ENCODE peak calls at places on chromosomes 6 and 20, in eight cellular contexts. One of them, this sample, is unnamed.

GRCh38 chr6:134768936-134769335 is 181.0 kb downstream of the ALDH8A1 start:
- DNase-seq in tibial nerve: no peak
- DNase-seq in mesenchymal stem cell: no peak
- DNase-seq in psoas muscle: no peak
- DNase-seq in body of pancreas: no peak
- DNase-seq in keratinocyte: no peak
- DNase-seq in transverse colon: no peak
- DNase-seq in neuronal stem cell: no peak
- DNase-seq in this sample: no peak

GRCh38 chr6:154352898-154353585 is 3.6 kb downstream of the IPCEF1 start:
- DNase-seq in mesenchymal stem cell: peak
- DNase-seq in transverse colon: no peak
- DNase-seq in body of pancreas: no peak
- DNase-seq in tibial nerve: no peak
- DNase-seq in keratinocyte: no peak
- DNase-seq in psoas muscle: no peak
- DNase-seq in neuronal stem cell: no peak
- DNase-seq in this sample: no peak

GRCh38 chr6:160391419-160392116 is 43.4 kb downstream of the SLC22A3 start:
- DNase-seq in keratinocyte: peak
- DNase-seq in transverse colon: peak
- DNase-seq in mesenchymal stem cell: peak
- DNase-seq in body of pancreas: peak
- DNase-seq in psoas muscle: no peak
- DNase-seq in neuronal stem cell: no peak
- DNase-seq in tibial nerve: no peak
- DNase-seq in this sample: no peak

GRCh38 chr20:53142651-53143177 is 170.6 kb downstream of the TSHZ2 start:
- DNase-seq in body of pancreas: peak
- DNase-seq in transverse colon: no peak
- DNase-seq in neuronal stem cell: no peak
- DNase-seq in psoas muscle: no peak
- DNase-seq in tibial nerve: no peak
- DNase-seq in mesenchymal stem cell: no peak
- DNase-seq in keratinocyte: no peak
- DNase-seq in this sample: no peak

GRCh38 chr20:17142666-17143065 is 84.2 kb upstream of the PCSK2 start:
- DNase-seq in neuronal stem cell: no peak
- DNase-seq in transverse colon: no peak
- DNase-seq in mesenchymal stem cell: no peak
- DNase-seq in tibial nerve: no peak
- DNase-seq in psoas muscle: no peak
- DNase-seq in keratinocyte: no peak
- DNase-seq in body of pancreas: no peak
- DNase-seq in this sample: no peak

GRCh38 chr6:152552616-152553209 is 84.4 kb downstream of the SYNE1 start:
- DNase-seq in psoas muscle: peak
- DNase-seq in neuronal stem cell: peak
- DNase-seq in body of pancreas: peak
- DNase-seq in transverse colon: peak
- DNase-seq in keratinocyte: peak
- DNase-seq in tibial nerve: no peak
- DNase-seq in mesenchymal stem cell: peak
- DNase-seq in this sample: peak

GRCh38 chr20:32784369-32785080 is 22.3 kb downstream of the DNMT3B start:
- DNase-seq in body of pancreas: no peak
- DNase-seq in neuronal stem cell: no peak
- DNase-seq in transverse colon: no peak
- DNase-seq in mesenchymal stem cell: no peak
- DNase-seq in keratinocyte: no peak
- DNase-seq in tibial nerve: no peak
- DNase-seq in psoas muscle: no peak
- DNase-seq in this sample: no peak

GRCh38 chr6:168239374-168239773 is 80.2 kb downstream of the DACT2 start:
- DNase-seq in transverse colon: no peak
- DNase-seq in neuronal stem cell: no peak
- DNase-seq in body of pancreas: no peak
- DNase-seq in keratinocyte: no peak
- DNase-seq in tibial nerve: no peak
- DNase-seq in psoas muscle: no peak
- DNase-seq in mesenchymal stem cell: peak
- DNase-seq in this sample: no peak

GRCh38 chr6:90294614-90294988 is 2.0 kb downstream of the BACH2 start:
- DNase-seq in psoas muscle: no peak
- DNase-seq in mesenchymal stem cell: peak
- DNase-seq in tibial nerve: no peak
- DNase-seq in transverse colon: no peak
- DNase-seq in body of pancreas: no peak
- DNase-seq in keratinocyte: no peak
- DNase-seq in neuronal stem cell: no peak
- DNase-seq in this sample: no peak

GRCh38 chr6:157706883-157707282 is 116.2 kb upstream of the SNX9 start:
- DNase-seq in psoas muscle: no peak
- DNase-seq in keratinocyte: no peak
- DNase-seq in mesenchymal stem cell: peak
- DNase-seq in transverse colon: no peak
- DNase-seq in neuronal stem cell: no peak
- DNase-seq in body of pancreas: no peak
- DNase-seq in tibial nerve: no peak
- DNase-seq in this sample: no peak

GRCh38 chr6:126661646-126662045 is 321.7 kb downstream of the CENPW start:
- DNase-seq in keratinocyte: no peak
- DNase-seq in tibial nerve: no peak
- DNase-seq in neuronal stem cell: no peak
- DNase-seq in transverse colon: no peak
- DNase-seq in psoas muscle: no peak
- DNase-seq in mesenchymal stem cell: peak
- DNase-seq in body of pancreas: no peak
- DNase-seq in this sample: no peak

GRCh38 chr6:131950767-131951575 is at the start of gene CCN2:
- DNase-seq in psoas muscle: peak
- DNase-seq in mesenchymal stem cell: peak
- DNase-seq in body of pancreas: peak
- DNase-seq in keratinocyte: peak
- DNase-seq in neuronal stem cell: peak
- DNase-seq in transverse colon: peak
- DNase-seq in tibial nerve: peak
- DNase-seq in this sample: peak

GRCh38 chr6:160002882-160003281 is 34.0 kb downstream of the IGF2R start:
- DNase-seq in transverse colon: no peak
- DNase-seq in psoas muscle: no peak
- DNase-seq in tibial nerve: no peak
- DNase-seq in body of pancreas: no peak
- DNase-seq in keratinocyte: no peak
- DNase-seq in mesenchymal stem cell: no peak
- DNase-seq in neuronal stem cell: no peak
- DNase-seq in this sample: no peak

GRCh38 chr20:33693741-33694645 is 7.8 kb upstream of the E2F1 start:
- DNase-seq in tibial nerve: no peak
- DNase-seq in mesenchymal stem cell: no peak
- DNase-seq in keratinocyte: no peak
- DNase-seq in transverse colon: no peak
- DNase-seq in neuronal stem cell: no peak
- DNase-seq in body of pancreas: no peak
- DNase-seq in psoas muscle: peak
- DNase-seq in this sample: no peak

GRCh38 chr6:127013865-127014264 is 104.6 kb upstream of the RSPO3 start:
- DNase-seq in body of pancreas: no peak
- DNase-seq in psoas muscle: no peak
- DNase-seq in keratinocyte: no peak
- DNase-seq in transverse colon: no peak
- DNase-seq in tibial nerve: no peak
- DNase-seq in neuronal stem cell: no peak
- DNase-seq in mesenchymal stem cell: no peak
- DNase-seq in this sample: no peak

GRCh38 chr20:32762754-32763201 is 593 bp downstream of the DNMT3B start:
- DNase-seq in tibial nerve: no peak
- DNase-seq in mesenchymal stem cell: peak
- DNase-seq in keratinocyte: no peak
- DNase-seq in transverse colon: no peak
- DNase-seq in neuronal stem cell: no peak
- DNase-seq in psoas muscle: no peak
- DNase-seq in body of pancreas: no peak
- DNase-seq in this sample: no peak

GRCh38 chr6:161218222-161218621 is 55.6 kb downstream of the AGPAT4 start:
- DNase-seq in tibial nerve: no peak
- DNase-seq in mesenchymal stem cell: no peak
- DNase-seq in transverse colon: no peak
- DNase-seq in body of pancreas: no peak
- DNase-seq in psoas muscle: no peak
- DNase-seq in keratinocyte: no peak
- DNase-seq in neuronal stem cell: no peak
- DNase-seq in this sample: no peak

GRCh38 chr6:157244175-157244574 is 79.1 kb downstream of the TMEM242 start:
- DNase-seq in neuronal stem cell: no peak
- DNase-seq in mesenchymal stem cell: peak
- DNase-seq in body of pancreas: no peak
- DNase-seq in keratinocyte: no peak
- DNase-seq in transverse colon: no peak
- DNase-seq in tibial nerve: no peak
- DNase-seq in psoas muscle: no peak
- DNase-seq in this sample: no peak

GRCh38 chr6:167350731-167351655 is 26.1 kb downstream of the TTLL2 start:
- DNase-seq in body of pancreas: peak
- DNase-seq in neuronal stem cell: peak
- DNase-seq in keratinocyte: peak
- DNase-seq in tibial nerve: peak
- DNase-seq in mesenchymal stem cell: peak
- DNase-seq in transverse colon: peak
- DNase-seq in psoas muscle: peak
- DNase-seq in this sample: peak

GRCh38 chr20:8394308-8394945 is 262.4 kb downstream of the PLCB1 start:
- DNase-seq in keratinocyte: no peak
- DNase-seq in psoas muscle: no peak
- DNase-seq in mesenchymal stem cell: peak
- DNase-seq in tibial nerve: no peak
- DNase-seq in transverse colon: no peak
- DNase-seq in body of pancreas: no peak
- DNase-seq in neuronal stem cell: no peak
- DNase-seq in this sample: no peak

GRCh38 chr6:87905101-87905517 is 142.5 kb upstream of the SPACA1 start:
- DNase-seq in mesenchymal stem cell: no peak
- DNase-seq in tibial nerve: no peak
- DNase-seq in keratinocyte: no peak
- DNase-seq in psoas muscle: no peak
- DNase-seq in transverse colon: no peak
- DNase-seq in neuronal stem cell: no peak
- DNase-seq in body of pancreas: no peak
- DNase-seq in this sample: no peak

GRCh38 chr6:32045811-32046449 is 7.7 kb downstream of the CYP21A2 start:
- DNase-seq in transverse colon: no peak
- DNase-seq in mesenchymal stem cell: peak
- DNase-seq in tibial nerve: no peak
- DNase-seq in neuronal stem cell: no peak
- DNase-seq in body of pancreas: no peak
- DNase-seq in psoas muscle: no peak
- DNase-seq in keratinocyte: no peak
- DNase-seq in this sample: no peak
- H3K27ac ChIP-seq in transverse colon: peak
- H3K27ac ChIP-seq in mesenchymal stem cell: no peak
- H3K27ac ChIP-seq in tibial nerve: peak
- H3K27ac ChIP-seq in neuronal stem cell: no peak
- H3K27ac ChIP-seq in body of pancreas: peak
- H3K27ac ChIP-seq in psoas muscle: peak
- H3K27ac ChIP-seq in keratinocyte: no peak
- H3K27ac ChIP-seq in this sample: no peak

GRCh38 chr6:140576004-140576555 is 1201.6 kb upstream of the CITED2 start:
- DNase-seq in body of pancreas: no peak
- DNase-seq in keratinocyte: no peak
- DNase-seq in transverse colon: no peak
- DNase-seq in mesenchymal stem cell: no peak
- DNase-seq in psoas muscle: no peak
- DNase-seq in neuronal stem cell: no peak
- DNase-seq in tibial nerve: no peak
- DNase-seq in this sample: no peak

GRCh38 chr6:140572129-140572528 is 1197.7 kb upstream of the CITED2 start:
- DNase-seq in neuronal stem cell: no peak
- DNase-seq in keratinocyte: peak
- DNase-seq in tibial nerve: no peak
- DNase-seq in transverse colon: no peak
- DNase-seq in body of pancreas: no peak
- DNase-seq in psoas muscle: no peak
- DNase-seq in mesenchymal stem cell: peak
- DNase-seq in this sample: no peak

GRCh38 chr6:140567469-140567868 is 1193.0 kb upstream of the CITED2 start:
- DNase-seq in tibial nerve: no peak
- DNase-seq in psoas muscle: no peak
- DNase-seq in transverse colon: no peak
- DNase-seq in neuronal stem cell: no peak
- DNase-seq in body of pancreas: no peak
- DNase-seq in mesenchymal stem cell: no peak
- DNase-seq in keratinocyte: no peak
- DNase-seq in this sample: no peak

GRCh38 chr6:140571139-140571538 is 1196.7 kb upstream of the CITED2 start:
- DNase-seq in mesenchymal stem cell: no peak
- DNase-seq in transverse colon: no peak
- DNase-seq in keratinocyte: no peak
- DNase-seq in psoas muscle: no peak
- DNase-seq in neuronal stem cell: no peak
- DNase-seq in tibial nerve: no peak
- DNase-seq in body of pancreas: no peak
- DNase-seq in this sample: no peak

DNA sequence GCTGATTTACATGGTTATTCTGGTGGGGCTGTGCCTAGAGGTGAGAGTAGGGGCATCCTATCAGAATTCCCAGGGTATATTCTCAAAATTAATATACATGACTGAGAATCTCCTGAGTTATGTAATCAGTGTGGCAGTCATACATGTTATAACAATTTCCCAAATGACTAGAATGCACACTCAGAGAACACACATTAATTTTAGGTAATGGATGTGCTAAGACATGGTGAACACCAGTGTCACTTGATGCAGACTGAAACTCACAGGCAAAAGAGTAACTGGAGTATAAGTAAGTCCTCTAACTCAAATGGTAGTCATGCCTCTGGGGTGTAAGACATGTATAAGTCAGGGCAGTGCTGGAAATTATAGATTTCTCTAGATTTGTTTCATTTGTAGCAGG is 1198.4 kb upstream of the CITED2 start:
- DNase-seq in keratinocyte: no peak
- DNase-seq in transverse colon: no peak
- DNase-seq in neuronal stem cell: no peak
- DNase-seq in tibial nerve: no peak
- DNase-seq in mesenchymal stem cell: no peak
- DNase-seq in psoas muscle: no peak
- DNase-seq in body of pancreas: no peak
- DNase-seq in this sample: no peak
- H3K27ac ChIP-seq in keratinocyte: peak
- H3K27ac ChIP-seq in transverse colon: no peak
- H3K27ac ChIP-seq in neuronal stem cell: no peak
- H3K27ac ChIP-seq in tibial nerve: no peak
- H3K27ac ChIP-seq in mesenchymal stem cell: no peak
- H3K27ac ChIP-seq in psoas muscle: no peak
- H3K27ac ChIP-seq in body of pancreas: no peak
- H3K27ac ChIP-seq in this sample: no peak

GRCh38 chr20:36341331-36342020 is 35.3 kb downstream of the DLGAP4 start:
- DNase-seq in tibial nerve: no peak
- DNase-seq in transverse colon: no peak
- DNase-seq in neuronal stem cell: no peak
- DNase-seq in mesenchymal stem cell: no peak
- DNase-seq in psoas muscle: no peak
- DNase-seq in body of pancreas: no peak
- DNase-seq in keratinocyte: no peak
- DNase-seq in this sample: no peak
- H3K27ac ChIP-seq in tibial nerve: no peak
- H3K27ac ChIP-seq in transverse colon: no peak
- H3K27ac ChIP-seq in neuronal stem cell: no peak
- H3K27ac ChIP-seq in mesenchymal stem cell: no peak
- H3K27ac ChIP-seq in psoas muscle: no peak
- H3K27ac ChIP-seq in body of pancreas: no peak
- H3K27ac ChIP-seq in keratinocyte: no peak
- H3K27ac ChIP-seq in this sample: no peak

GRCh38 chr20:49751397-49751735 is 37.7 kb upstream of the B4GALT5 start:
- DNase-seq in keratinocyte: no peak
- DNase-seq in psoas muscle: no peak
- DNase-seq in transverse colon: no peak
- DNase-seq in body of pancreas: no peak
- DNase-seq in mesenchymal stem cell: no peak
- DNase-seq in tibial nerve: no peak
- DNase-seq in neuronal stem cell: no peak
- DNase-seq in this sample: no peak
- H3K27ac ChIP-seq in keratinocyte: no peak
- H3K27ac ChIP-seq in psoas muscle: peak
- H3K27ac ChIP-seq in transverse colon: no peak
- H3K27ac ChIP-seq in body of pancreas: no peak
- H3K27ac ChIP-seq in mesenchymal stem cell: no peak
- H3K27ac ChIP-seq in tibial nerve: no peak
- H3K27ac ChIP-seq in neuronal stem cell: no peak
- H3K27ac ChIP-seq in this sample: no peak